ENCODE peak calls at places on chromosomes 3 and 15, in eight cellular contexts. D is lower lobe of right lung, V is neural progenitor cell, B is heart left ventricle, M is cardiac muscle cell, C is tibial artery, N is heart right ventricle, K is H1. O is an unnamed sample.
A peak's percentile ranks its signal among the peaks of the same experiment; 100 is the strongest.

GRCh38 chr3:194136519-194137313 is 768 bp downstream of the HES1 start:
- DNase-seq in D (peak; percentile 61), V (peak; percentile 76), B (peak; percentile 78), M (peak; percentile 91), C (peak; percentile 72), N (no peak), K (peak; percentile 68), O (peak; percentile 5)

GRCh38 chr3:98705694-98706093 is 57.4 kb upstream of the ST3GAL6 start:
- DNase-seq in D (no peak), V (no peak), B (no peak), M (no peak), C (no peak), N (no peak), K (no peak), O (no peak)

GRCh38 chr3:37990527-37990926 is at the start of gene VILL:
- DNase-seq in D (peak; percentile 71), V (no peak), B (no peak), M (no peak), C (no peak), N (no peak), K (no peak), O (no peak)

GRCh38 chr3:135528638-135529037 is 436.9 kb upstream of the PPP2R3A start:
- DNase-seq in D (no peak), V (no peak), B (no peak), M (no peak), C (no peak), N (no peak), K (no peak), O (no peak)

GRCh38 chr3:51559266-51559907 is 20.9 kb downstream of the RAD54L2 start:
- DNase-seq in D (no peak), V (no peak), B (peak; percentile 22), M (peak; percentile 86), C (no peak), N (peak; percentile 55), K (no peak), O (no peak)

GRCh38 chr15:90086868-90087268 is 15.4 kb downstream of the IDH2 start:
- DNase-seq in D (no peak), V (peak; percentile 59), B (no peak), M (peak; percentile 53), C (no peak), N (no peak), K (peak; percentile 75), O (no peak)

GRCh38 chr15:81407679-81408078 is 33.7 kb upstream of the TMC3 start:
- DNase-seq in D (no peak), V (no peak), B (no peak), M (no peak), C (no peak), N (peak; percentile 11), K (no peak), O (no peak)

GRCh38 chr3:171168086-171168485 is 141.6 kb upstream of the SLC2A2 start:
- DNase-seq in D (no peak), V (peak; percentile 44), B (no peak), M (peak; percentile 44), C (no peak), N (no peak), K (no peak), O (no peak)

GRCh38 chr3:113264741-113265140 is 53.4 kb downstream of the BOC start:
- DNase-seq in D (no peak), V (peak; percentile 72), B (no peak), M (no peak), C (no peak), N (no peak), K (no peak), O (no peak)

GRCh38 chr3:16253601-16254000 is 11.1 kb downstream of the DPH3 start:
- DNase-seq in D (peak; percentile 74), V (no peak), B (peak; percentile 42), M (peak; percentile 81), C (peak; percentile 87), N (peak; percentile 36), K (no peak), O (no peak)

GRCh38 chr15:83225449-83225848 is 17.8 kb upstream of the HDGFL3 start:
- DNase-seq in D (no peak), V (no peak), B (no peak), M (no peak), C (no peak), N (no peak), K (no peak), O (no peak)

GRCh38 chr15:24944939-24945338 is 9.8 kb upstream of the SNRPN start:
- DNase-seq in D (no peak), V (no peak), B (no peak), M (no peak), C (no peak), N (no peak), K (no peak), O (no peak)

GRCh38 chr3:53794597-53794996 is 51.6 kb downstream of the CHDH start:
- DNase-seq in D (no peak), V (no peak), B (no peak), M (no peak), C (no peak), N (no peak), K (no peak), O (no peak)

GRCh38 chr3:7876741-7877297 is 624.8 kb upstream of the LMCD1 start:
- DNase-seq in D (no peak), V (no peak), B (no peak), M (peak; percentile 8), C (no peak), N (no peak), K (no peak), O (no peak)

GRCh38 chr3:132803889-132804288 is 81.7 kb upstream of the NPHP3 start:
- DNase-seq in D (no peak), V (peak; percentile 29), B (no peak), M (peak; percentile 20), C (no peak), N (no peak), K (peak; percentile 49), O (no peak)

GRCh38 chr3:132421832-132422231 is 4.5 kb downstream of the DNAJC13 start:
- DNase-seq in D (no peak), V (no peak), B (no peak), M (peak; percentile 19), C (no peak), N (no peak), K (no peak), O (no peak)

GRCh38 chr3:60080648-60081047 is 1030.8 kb upstream of the CFAP20DC start:
- DNase-seq in D (no peak), V (no peak), B (no peak), M (no peak), C (no peak), N (no peak), K (no peak), O (no peak)

GRCh38 chr15:55654541-55654940 is 66.4 kb upstream of the PYGO1 start:
- DNase-seq in D (no peak), V (no peak), B (no peak), M (peak; percentile 11), C (no peak), N (no peak), K (no peak), O (no peak)

GRCh38 chr3:30263921-30264313 is 342.5 kb upstream of the TGFBR2 start:
- DNase-seq in D (no peak), V (no peak), B (no peak), M (no peak), C (no peak), N (no peak), K (no peak), O (no peak)

GRCh38 chr3:146543461-146544012 is 870 bp downstream of the PLSCR1 start:
- DNase-seq in D (no peak), V (no peak), B (no peak), M (peak; percentile 69), C (peak; percentile 33), N (peak; percentile 60), K (no peak), O (no peak)

GRCh38 chr3:129112308-129113052 is 9.1 kb downstream of the RAB43 start:
- DNase-seq in D (peak; percentile 35), V (no peak), B (no peak), M (peak; percentile 54), C (no peak), N (no peak), K (no peak), O (no peak)

GRCh38 chr15:52559583-52559982 is 9.2 kb downstream of the ARPP19 start:
- DNase-seq in D (no peak), V (no peak), B (no peak), M (peak; percentile 46), C (no peak), N (no peak), K (no peak), O (no peak)
- H3K36me3 ChIP-seq in D (peaks cover 13% of the 10 kb centered on the region), V (peaks cover 19% of the 10 kb centered on the region), B (no peaks in the 10 kb centered on the region), M (peaks cover 16% of the 10 kb centered on the region), C (peaks cover 10% of the 10 kb centered on the region), N (peaks cover 23% of the 10 kb centered on the region), K (peaks cover 29% of the 10 kb centered on the region), O (no peaks in the 10 kb centered on the region)

DNA sequence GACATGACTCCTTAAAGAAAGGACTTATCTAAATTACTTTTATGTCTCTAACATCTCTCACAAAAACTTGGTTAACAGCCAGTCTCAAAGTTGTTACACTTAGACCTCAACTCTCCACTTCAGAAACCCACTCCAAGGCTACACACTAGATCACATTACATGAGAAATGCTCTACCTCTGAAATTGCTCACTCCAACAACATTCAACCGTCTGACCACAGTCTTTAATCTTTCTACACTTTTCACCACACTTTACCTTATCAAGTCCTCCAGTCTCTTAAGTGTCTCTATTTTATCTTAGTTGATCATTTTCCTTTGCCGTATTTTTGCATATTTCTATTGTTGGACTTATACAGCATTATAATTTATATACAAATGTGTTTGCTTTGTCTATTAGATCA is 5.8 kb downstream of the SLC12A6 start:
- DNase-seq in D (no peak), V (no peak), B (no peak), M (no peak), C (no peak), N (no peak), K (no peak), O (no peak)
- H3K4me1 ChIP-seq in D (peaks cover 34% of the 10 kb centered on the region), V (peaks cover 5% of the 10 kb centered on the region), B (no peaks in the 10 kb centered on the region), M (peaks cover 38% of the 10 kb centered on the region), C (peaks cover 34% of the 10 kb centered on the region), N (peaks cover 15% of the 10 kb centered on the region), K (no peaks in the 10 kb centered on the region), O (peaks cover 29% of the 10 kb centered on the region)

DNA sequence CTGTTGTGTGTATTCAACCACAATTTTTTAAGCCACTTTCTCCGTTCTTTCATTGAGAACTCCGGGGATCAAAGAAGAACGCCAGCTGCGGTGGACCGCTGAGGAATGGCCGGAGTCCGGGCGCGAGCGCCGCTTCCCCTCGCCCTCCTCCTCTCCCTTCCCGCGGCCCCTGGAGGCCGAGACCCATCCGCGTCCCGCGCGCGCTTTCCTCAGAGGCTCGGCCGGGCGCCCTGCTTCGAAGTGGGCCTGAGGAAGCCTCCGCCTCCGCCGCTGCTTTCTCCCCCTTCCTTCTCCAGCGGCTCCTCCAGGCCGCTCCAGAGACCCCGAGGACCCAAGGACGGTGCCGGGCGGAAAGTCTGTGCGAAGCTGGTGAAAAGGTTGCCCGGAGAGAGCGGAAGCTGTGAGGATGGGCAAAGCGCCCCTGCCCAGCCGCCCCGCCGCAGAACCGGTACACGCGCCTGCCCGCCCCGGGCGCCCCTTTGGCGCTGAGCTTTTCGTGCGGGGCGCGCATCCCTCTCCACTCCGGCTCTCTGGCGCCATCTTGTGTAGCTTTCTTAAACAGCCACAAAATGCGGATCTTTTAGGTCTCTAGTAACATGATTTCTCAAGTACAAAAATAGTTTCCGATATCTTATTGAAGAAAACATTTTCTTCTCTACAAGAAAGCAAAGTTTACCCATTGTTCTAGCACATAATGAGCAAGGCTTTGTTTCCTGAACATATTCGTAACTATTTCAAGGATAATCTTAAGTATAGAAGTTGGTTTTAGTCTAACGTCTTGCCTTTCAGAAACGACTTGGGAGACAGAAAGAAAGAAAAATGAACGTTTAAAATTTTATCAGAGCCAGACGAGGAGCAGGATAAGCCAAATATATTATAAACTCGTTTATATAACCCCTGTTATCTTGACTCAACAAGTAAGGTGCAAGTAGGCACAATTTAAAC is 59.2 kb upstream of the FAM174B start:
- DNase-seq in D (peak; percentile 75), V (peak; percentile 89), B (peak; percentile 76), M (peak; percentile 84), C (peak; percentile 76), N (peak; percentile 80), K (peak; percentile 92), O (peak; percentile 49)
- H3K36me3 ChIP-seq in D (no peaks in the 10 kb centered on the region), V (no peaks in the 10 kb centered on the region), B (no peaks in the 10 kb centered on the region), M (no peaks in the 10 kb centered on the region), C (no peaks in the 10 kb centered on the region), N (no peaks in the 10 kb centered on the region), K (no peaks in the 10 kb centered on the region), O (no peaks in the 10 kb centered on the region)

GRCh38 chr3:55688154-55688553 is 201.0 kb upstream of the WNT5A start:
- DNase-seq in D (no peak), V (no peak), B (no peak), M (no peak), C (no peak), N (no peak), K (no peak), O (no peak)
- H3K4me1 ChIP-seq in D (peaks cover 8% of the 10 kb centered on the region), V (peaks cover 41% of the 10 kb centered on the region), B (no peaks in the 10 kb centered on the region), M (peaks cover 23% of the 10 kb centered on the region), C (peaks cover 4% of the 10 kb centered on the region), N (no peaks in the 10 kb centered on the region), K (peaks cover 17% of the 10 kb centered on the region), O (no peaks in the 10 kb centered on the region)